ENCODE peak calls at places on chromosomes 11 and 22, in six cellular contexts. U is OCI-LY7, N is Peyer's patch, K is fibroblast of lung, P is prostate gland, L is transverse colon. V is an unnamed sample.

GRCh38 chr22:32904044-32904443 is 102.5 kb downstream of the TIMP3 start:
- DNase-seq in U (peak; percentile 35), K (peak; percentile 36), P (no peak), L (peak; percentile 15), N (no peak), V (no peak)

GRCh38 chr11:72676874-72677341 is 2.7 kb upstream of the PDE2A start:
- DNase-seq in N (peak; percentile 73), K (peak; percentile 26), P (peak; percentile 36), L (peak; percentile 37), U (peak; percentile 37), V (no peak)

GRCh38 chr11:84430661-84431060 is 1144.5 kb upstream of the CCDC90B start:
- DNase-seq in L (no peak), P (no peak), K (no peak), N (no peak), U (no peak), V (no peak)

GRCh38 chr22:24703101-24703500 is 71.4 kb downstream of the PIWIL3 start:
- DNase-seq in L (peak; percentile 38), P (no peak), N (peak; percentile 85), K (peak; percentile 57), U (no peak), V (no peak)

GRCh38 chr11:251550-251949 is 14.8 kb downstream of the PSMD13 start:
- DNase-seq in L (no peak), K (no peak), U (no peak), P (no peak), N (no peak), V (no peak)

GRCh38 chr11:116311141-116311540 is 461.6 kb downstream of the BUD13 start:
- DNase-seq in K (no peak), U (no peak), P (no peak), L (no peak), N (no peak), V (no peak)

GRCh38 chr11:17991799-17992433 is 20.9 kb downstream of the SERGEF start:
- DNase-seq in P (no peak), N (peak; percentile 69), U (peak; percentile 68), K (peak; percentile 75), L (peak; percentile 30), V (no peak)

GRCh38 chr11:107665016-107665415 is 46.8 kb downstream of the SLN start:
- DNase-seq in K (no peak), U (no peak), L (no peak), N (no peak), P (no peak), V (no peak)

GRCh38 chr11:118895093-118896039 is 11.7 kb downstream of the CXCR5 start:
- DNase-seq in K (no peak), L (peak; percentile 59), P (no peak), U (peak; percentile 90), N (peak; percentile 94), V (no peak)

GRCh38 chr22:18012528-18012927 is 11.8 kb downstream of the MICAL3 start:
- DNase-seq in U (no peak), N (peak; percentile 52), L (no peak), P (no peak), K (no peak), V (no peak)

GRCh38 chr11:114057147-114057546 is 2.4 kb upstream of the ZBTB16 start:
- DNase-seq in P (no peak), L (peak; percentile 49), U (no peak), N (no peak), K (no peak), V (no peak)

DNA sequence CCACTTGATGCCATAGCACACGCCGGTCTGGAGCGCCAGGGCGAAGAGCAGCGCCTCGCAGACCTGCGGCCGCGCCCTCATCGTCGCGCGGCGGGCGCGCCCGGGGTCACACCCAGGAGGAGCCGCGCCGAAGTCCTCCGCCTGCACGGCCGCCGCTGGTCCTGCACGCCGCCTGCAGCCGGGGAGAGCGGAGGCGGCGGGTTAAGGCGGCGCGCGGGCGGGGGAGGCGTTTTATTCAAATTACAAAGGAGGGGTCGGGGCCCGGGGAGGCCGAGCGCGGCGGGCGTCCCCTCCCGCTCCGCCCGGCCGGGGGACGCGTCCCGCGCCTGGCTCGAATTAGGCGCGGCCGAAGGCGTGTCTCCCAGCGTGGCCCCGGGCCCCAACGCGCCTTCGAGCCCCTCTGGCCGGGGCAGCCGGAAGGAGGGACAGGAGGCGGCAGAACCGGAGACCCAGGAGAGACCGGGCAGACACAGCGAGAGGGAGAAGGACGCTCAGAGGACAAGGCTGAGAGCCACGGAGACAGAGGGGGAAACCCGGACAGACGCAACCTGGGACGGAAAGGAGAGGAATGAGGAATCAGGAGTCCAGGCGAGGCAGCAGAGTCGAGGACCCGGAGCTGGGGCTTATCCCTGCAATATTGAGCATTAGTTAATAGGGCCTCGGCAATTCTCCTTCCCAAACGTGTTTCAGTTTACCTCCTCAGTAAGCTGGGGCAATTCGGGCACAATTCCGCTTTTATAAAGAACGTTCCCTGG is at the start of gene WNT11:
- DNase-seq in N (peak; percentile 82), K (peak; percentile 6), U (no peak), P (peak; percentile 52), L (peak; percentile 82), V (no peak)
- H3K4me3 ChIP-seq in N (peak within 1 kb of the TSS; percentile 69), K (peak within 1 kb of the TSS; percentile 30), U (no peak within 1 kb of the TSS), P (peak within 1 kb of the TSS; percentile 41), L (peak within 1 kb of the TSS; percentile 33), V (peak within 1 kb of the TSS; percentile 72)

GRCh38 chr11:102279641-102280170 is 37.6 kb upstream of the BIRC3 start:
- DNase-seq in P (peak; percentile 49), L (peak; percentile 39), K (peak; percentile 89), U (no peak), N (peak; percentile 64), V (no peak)
- H3K27ac ChIP-seq in P (peak overlapping the region; percentile 21), L (peak overlapping the region; percentile 64), K (no peak overlapping the region), U (no peak overlapping the region), N (peak overlapping the region; percentile 77), V (no peak overlapping the region)

DNA sequence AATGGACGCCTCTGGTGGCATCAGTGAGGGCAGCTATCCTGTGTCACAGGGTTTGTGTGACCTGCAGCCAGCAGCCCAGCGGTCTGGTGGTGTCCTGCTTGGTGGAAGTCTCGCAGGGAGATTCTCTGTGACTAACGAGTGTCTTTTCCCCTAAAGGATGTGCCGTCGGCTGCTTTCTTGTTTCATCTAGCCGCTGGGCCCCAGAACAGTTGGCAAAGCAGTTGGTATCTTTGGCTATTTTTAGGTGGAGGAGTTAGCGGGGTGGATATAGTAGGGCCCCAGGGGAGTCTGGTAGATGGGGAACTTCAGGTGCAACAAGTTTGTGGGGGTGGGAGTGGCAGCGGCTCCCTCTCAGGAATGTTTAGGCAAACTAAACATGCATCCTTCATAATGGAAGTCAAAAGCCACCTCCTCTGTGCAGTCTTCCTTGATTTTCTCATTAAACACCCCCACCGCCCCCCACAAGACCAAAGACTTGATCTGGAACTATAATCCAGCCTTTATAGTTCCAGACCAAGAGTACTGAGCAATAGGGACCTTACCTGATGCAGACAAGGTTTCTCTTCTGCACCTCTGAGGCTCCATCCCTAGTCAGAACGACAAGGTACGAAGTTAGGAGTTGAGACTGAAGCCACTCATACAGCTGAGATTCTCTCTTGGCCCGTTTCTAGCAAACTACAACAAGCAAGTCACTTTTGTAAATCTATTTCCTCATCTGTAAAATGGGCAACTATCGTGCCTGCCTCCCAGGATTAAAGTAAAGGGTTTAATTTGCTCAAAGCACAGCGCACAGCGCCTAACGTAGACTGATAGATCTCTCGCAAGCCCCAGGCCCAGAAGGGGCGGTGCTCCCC is 1.1 kb upstream of the PELI3 start:
- DNase-seq in P (no peak), U (peak; percentile 66), N (no peak), K (no peak), L (no peak), V (no peak)
- H3K4me3 ChIP-seq in P (peak overlapping the region; percentile 71), U (peak overlapping the region; percentile 69), N (peak overlapping the region; percentile 75), K (no peak overlapping the region), L (peak overlapping the region; percentile 57), V (peak overlapping the region; percentile 87)

DNA sequence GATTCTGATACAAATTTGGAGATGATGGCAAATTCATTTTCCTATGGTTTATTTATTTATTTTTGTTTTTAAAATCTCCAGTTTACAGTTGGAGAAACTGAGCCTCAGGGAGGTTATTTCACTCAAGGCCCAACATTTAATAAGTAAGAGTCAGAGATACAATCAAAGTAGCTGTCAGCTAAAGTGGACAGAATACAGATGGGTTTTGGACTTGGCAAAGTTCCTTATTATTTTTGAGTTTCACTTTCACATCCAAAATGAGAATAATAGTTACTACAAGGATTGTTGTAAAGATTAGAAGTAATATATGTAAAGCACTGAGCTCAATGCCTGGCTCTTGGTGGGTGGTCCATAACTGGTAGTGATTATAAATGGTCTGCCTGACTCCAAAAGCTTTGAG is 87.5 kb upstream of the SESN3 start:
- DNase-seq in U (no peak), K (peak; percentile 14), L (no peak), N (no peak), P (no peak), V (no peak)
- H3K27ac ChIP-seq in U (no peak overlapping the region), K (no peak overlapping the region), L (no peak overlapping the region), N (no peak overlapping the region), P (no peak overlapping the region), V (no peak overlapping the region)

DNA sequence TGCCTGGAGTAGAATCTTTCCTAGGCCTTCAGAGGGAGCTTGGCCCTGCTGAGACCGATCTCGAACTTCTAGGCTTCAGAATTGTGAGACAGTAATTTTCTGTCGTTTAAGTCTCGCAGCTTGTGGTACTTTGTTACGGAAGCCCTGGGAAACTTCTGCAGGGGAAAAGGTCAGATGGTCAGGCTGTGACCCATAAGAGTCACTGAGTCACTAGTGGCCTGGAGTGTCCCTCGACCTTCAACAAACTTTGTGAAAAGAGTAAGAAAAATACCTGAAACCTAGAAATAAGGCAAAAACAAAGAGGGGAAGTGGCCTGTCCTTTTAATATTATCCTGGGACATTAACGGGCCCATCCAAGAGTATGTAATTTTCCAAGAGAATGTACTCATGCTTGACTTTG is 34.6 kb downstream of the CSNK2A3 start:
- DNase-seq in P (no peak), N (no peak), U (no peak), K (no peak), L (no peak), V (no peak)
- H3K4me3 ChIP-seq in P (no peak overlapping the region), N (no peak overlapping the region), U (no peak overlapping the region), K (no peak overlapping the region), L (no peak overlapping the region), V (no peak overlapping the region)

GRCh38 chr11:62399172-62399867 is 19.5 kb upstream of the SCGB1A1 start:
- DNase-seq in N (no peak), U (no peak), P (no peak), K (peak; percentile 44), L (no peak), V (peak; percentile 78)

GRCh38 chr11:62401356-62401755 is 17.5 kb upstream of the SCGB1A1 start:
- DNase-seq in P (no peak), L (no peak), N (no peak), K (no peak), U (no peak), V (no peak)

GRCh38 chr11:62400760-62401159 is 18.1 kb upstream of the SCGB1A1 start:
- DNase-seq in U (no peak), N (peak; percentile 66), P (peak; percentile 83), L (peak; percentile 73), K (peak; percentile 90), V (peak; percentile 92)

GRCh38 chr11:62400281-62400680 is 18.6 kb upstream of the SCGB1A1 start:
- DNase-seq in N (no peak), U (no peak), P (no peak), L (no peak), K (no peak), V (no peak)

GRCh38 chr11:62399868-62400245 is 19.0 kb upstream of the SCGB1A1 start:
- DNase-seq in U (no peak), K (no peak), N (no peak), L (no peak), P (no peak), V (no peak)
- H3K27ac ChIP-seq in U (no peak overlapping the region), K (no peak overlapping the region), N (peak overlapping the region; percentile 75), L (peak overlapping the region; percentile 91), P (peak overlapping the region; percentile 67), V (peak overlapping the region; percentile 96)

V was measured in coronary artery.